ENCODE peak calls at places on chromosomes 4 and X, in ten cellular contexts. K is sigmoid colon, N is breast epithelium, O is GM23338, P is transverse colon, V is spleen, F is Panc1, T is SK-N-SH, D is HepG2, L is HCT116. E is an unnamed sample.

GRCh38 chr4:68951078-68951805 is at the start of gene UGT2A3:
- DNase-seq in L (no peak), V (no peak), D (peak), N (no peak), F (no peak), T (no peak), O (peak), P (peak), K (no peak), E (no peak)

GRCh38 chr4:77052352-77052751 is 23.4 kb downstream of the CCNI start:
- DNase-seq in V (no peak), K (no peak), T (no peak), P (peak), F (no peak), O (peak), N (no peak), D (peak), L (peak), E (no peak)

GRCh38 chr4:113945906-113946305 is 33.5 kb downstream of the ARSJ start:
- DNase-seq in T (no peak), P (no peak), O (peak), F (no peak), V (no peak), L (no peak), K (no peak), D (no peak), N (no peak), E (no peak)

GRCh38 chr4:124869978-124870495 is 157.5 kb upstream of the ANKRD50 start:
- DNase-seq in P (no peak), D (no peak), O (no peak), L (no peak), V (no peak), N (no peak), T (no peak), F (no peak), K (no peak), E (no peak)

GRCh38 chr4:128596115-128596514 is 213.4 kb upstream of the JADE1 start:
- DNase-seq in V (no peak), N (no peak), L (no peak), F (no peak), T (no peak), K (no peak), O (no peak), P (no peak), D (no peak), E (no peak)

GRCh38 chrX:101136235-101136634 is 38.2 kb downstream of the CENPI start:
- DNase-seq in V (no peak), F (no peak), O (no peak), N (no peak), K (no peak), L (no peak), P (no peak), T (no peak), D (no peak), E (no peak)

GRCh38 chr4:40363382-40363920 is 28.3 kb downstream of the CHRNA9 start:
- DNase-seq in T (no peak), F (no peak), L (no peak), V (no peak), N (peak), O (no peak), K (no peak), D (no peak), P (peak), E (no peak)

GRCh38 chr4:7924163-7924562 is 15.5 kb downstream of the AFAP1 start:
- DNase-seq in V (no peak), L (no peak), P (no peak), O (no peak), D (peak), K (no peak), T (no peak), F (no peak), N (peak), E (no peak)

GRCh38 chrX:71198066-71198465 is 25.0 kb upstream of the GJB1 start:
- DNase-seq in N (no peak), L (no peak), O (no peak), P (no peak), T (no peak), D (no peak), F (no peak), K (no peak), V (peak), E (no peak)

GRCh38 chrX:72306851-72307645 is 1.3 kb upstream of the CITED1 start:
- DNase-seq in T (peak), V (peak), K (peak), N (no peak), F (no peak), D (peak), L (peak), P (peak), O (peak), E (peak)

GRCh38 chrX:132664273-132664672 is 175.4 kb upstream of the MBNL3 start:
- DNase-seq in O (no peak), K (no peak), N (no peak), T (no peak), V (no peak), F (no peak), P (no peak), D (no peak), L (no peak), E (no peak)

GRCh38 chr4:102343964-102344519 is 1.2 kb downstream of the SLC39A8 start:
- DNase-seq in P (no peak), N (no peak), K (peak), O (no peak), F (no peak), L (peak), T (no peak), V (no peak), D (no peak), E (no peak)

GRCh38 chr4:24781999-24782745 is 13.2 kb upstream of the SOD3 start:
- DNase-seq in P (no peak), N (no peak), D (no peak), L (no peak), K (no peak), F (no peak), O (no peak), V (no peak), T (no peak), E (no peak)

GRCh38 chr4:6688879-6689505 is 4.7 kb upstream of the S100P start:
- DNase-seq in V (peak), L (peak), O (peak), F (no peak), T (no peak), N (peak), K (no peak), D (peak), P (peak), E (no peak)

GRCh38 chr4:32192363-32192762 is 1472.2 kb downstream of the PCDH7 start:
- DNase-seq in L (no peak), F (no peak), K (no peak), D (no peak), T (no peak), P (no peak), N (no peak), O (no peak), V (no peak), E (no peak)

GRCh38 chr4:7393491-7394183 is 41.1 kb downstream of the PSAPL1 start:
- DNase-seq in V (peak), N (peak), F (no peak), D (no peak), O (no peak), T (peak), P (no peak), K (no peak), L (no peak), E (no peak)

GRCh38 chr4:47326067-47326466 is 137.4 kb downstream of the COMMD8 start:
- DNase-seq in T (no peak), O (no peak), L (no peak), D (no peak), P (no peak), F (no peak), K (no peak), N (no peak), V (no peak), E (no peak)

GRCh38 chr4:111064342-111064993 is 441.6 kb upstream of the PITX2 start:
- DNase-seq in D (no peak), F (no peak), T (no peak), K (no peak), P (no peak), O (peak), V (no peak), N (no peak), L (peak), E (no peak)

GRCh38 chr4:112637552-112637866 is 566 bp downstream of the LARP7 start:
- DNase-seq in O (no peak), D (no peak), V (no peak), K (no peak), L (no peak), P (no peak), N (no peak), F (no peak), T (peak), E (no peak)

GRCh38 chr4:158253350-158253980 is 43.2 kb downstream of the TMEM144 start:
- DNase-seq in N (no peak), D (peak), O (peak), P (peak), T (peak), V (no peak), K (no peak), L (peak), F (peak), E (peak)

GRCh38 chr4:139265654-139266053 is 14.4 kb downstream of the MGARP start:
- DNase-seq in O (no peak), V (no peak), N (no peak), L (no peak), D (no peak), K (no peak), F (no peak), P (no peak), T (no peak), E (no peak)

GRCh38 chrX:153448556-153449280 is 2.9 kb upstream of the TREX2 start:
- DNase-seq in O (no peak), L (no peak), P (no peak), F (no peak), D (no peak), V (no peak), T (no peak), K (peak), N (no peak), E (no peak)

GRCh38 chr4:137749466-137749865 is 217.2 kb upstream of the PCDH18 start:
- DNase-seq in L (no peak), F (no peak), P (no peak), V (no peak), T (no peak), D (no peak), O (no peak), K (no peak), N (no peak), E (no peak)

GRCh38 chrX:39212456-39212855 is 411.2 kb downstream of the MID1IP1 start:
- DNase-seq in V (no peak), P (no peak), F (no peak), D (no peak), K (no peak), L (no peak), O (no peak), N (no peak), T (no peak), E (no peak)

GRCh38 chr4:149293233-149293632 is 522.4 kb downstream of the IQCM start:
- DNase-seq in L (no peak), N (no peak), P (no peak), D (no peak), K (no peak), V (no peak), T (no peak), O (no peak), F (no peak), E (no peak)

GRCh38 chr4:38109370-38109769 is 149.2 kb downstream of the PTTG2 start:
- DNase-seq in P (no peak), K (no peak), V (no peak), T (no peak), L (no peak), N (no peak), O (no peak), F (no peak), D (no peak), E (no peak)

GRCh38 chrX:72712094-72712755 is 1.9 kb downstream of the PHKA1 start:
- DNase-seq in O (no peak), L (no peak), D (no peak), V (no peak), K (no peak), T (peak), N (no peak), P (no peak), F (no peak), E (no peak)

GRCh38 chrX:17459008-17459407 is 84.0 kb downstream of the NHS start:
- DNase-seq in P (no peak), F (no peak), V (no peak), D (no peak), K (peak), O (no peak), T (no peak), N (no peak), L (no peak), E (no peak)

GRCh38 chrX:24900234-24900633 is 115.5 kb downstream of the ARX start:
- DNase-seq in N (no peak), L (no peak), O (no peak), P (no peak), V (no peak), T (no peak), K (no peak), D (no peak), F (no peak), E (no peak)

GRCh38 chr4:133081246-133081645 is 67.8 kb upstream of the PCDH10 start:
- DNase-seq in D (peak), O (peak), K (no peak), L (peak), T (no peak), P (no peak), N (no peak), F (no peak), V (no peak), E (no peak)

DNA sequence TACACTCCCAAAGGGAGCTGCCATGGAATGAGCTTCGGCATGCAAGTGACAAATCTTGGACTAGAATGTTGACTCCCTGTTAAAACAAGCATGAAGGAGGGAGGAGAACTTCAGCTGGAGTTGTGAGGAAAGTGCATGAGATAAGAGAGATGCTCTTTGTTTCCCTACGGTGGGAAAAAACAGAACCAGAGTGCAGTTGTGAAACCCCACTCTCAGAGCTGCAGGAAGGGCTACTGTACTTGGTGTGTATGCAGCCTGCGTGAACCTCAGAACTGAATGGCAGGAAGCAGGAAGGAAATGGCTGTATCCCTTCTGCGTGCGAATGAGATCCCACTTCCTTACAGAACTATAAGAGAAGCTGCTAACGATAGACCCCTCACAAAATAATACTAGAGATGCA is 57.2 kb downstream of the EGF start:
- DNase-seq in F (no peak), N (no peak), P (no peak), L (no peak), D (peak), K (no peak), T (no peak), O (no peak), V (no peak), E (peak)
- TF ChIP-seq POLR2AphosphoS5 in F (no peak), N (no peak), P (no peak), L (no peak), D (no peak), K (no peak), T (no peak), O (no peak), V (no peak), E (peak)

GRCh38 chrX:11138498-11139390 is 27.6 kb downstream of the HCCS start:
- DNase-seq in O (no peak), T (peak), F (no peak), V (peak), N (no peak), K (no peak), P (no peak), L (no peak), D (no peak), E (no peak)

GRCh38 chrX:11137543-11138139 is 26.5 kb downstream of the HCCS start:
- DNase-seq in T (peak), F (no peak), O (peak), P (no peak), V (no peak), K (no peak), D (peak), N (no peak), L (peak), E (no peak)

GRCh38 chrX:11130142-11130541 is 19.0 kb downstream of the HCCS start:
- DNase-seq in K (no peak), D (no peak), T (no peak), L (no peak), O (no peak), F (no peak), P (no peak), V (no peak), N (no peak), E (no peak)

GRCh38 chrX:11135483-11136185 is 24.5 kb downstream of the HCCS start:
- DNase-seq in N (no peak), V (no peak), O (no peak), F (no peak), K (no peak), P (no peak), T (no peak), L (no peak), D (no peak), E (no peak)
- H3K4me3 ChIP-seq in N (no peak), V (no peak), O (no peak), F (no peak), K (no peak), P (no peak), T (no peak), L (no peak), D (no peak), E (no peak)

DNA sequence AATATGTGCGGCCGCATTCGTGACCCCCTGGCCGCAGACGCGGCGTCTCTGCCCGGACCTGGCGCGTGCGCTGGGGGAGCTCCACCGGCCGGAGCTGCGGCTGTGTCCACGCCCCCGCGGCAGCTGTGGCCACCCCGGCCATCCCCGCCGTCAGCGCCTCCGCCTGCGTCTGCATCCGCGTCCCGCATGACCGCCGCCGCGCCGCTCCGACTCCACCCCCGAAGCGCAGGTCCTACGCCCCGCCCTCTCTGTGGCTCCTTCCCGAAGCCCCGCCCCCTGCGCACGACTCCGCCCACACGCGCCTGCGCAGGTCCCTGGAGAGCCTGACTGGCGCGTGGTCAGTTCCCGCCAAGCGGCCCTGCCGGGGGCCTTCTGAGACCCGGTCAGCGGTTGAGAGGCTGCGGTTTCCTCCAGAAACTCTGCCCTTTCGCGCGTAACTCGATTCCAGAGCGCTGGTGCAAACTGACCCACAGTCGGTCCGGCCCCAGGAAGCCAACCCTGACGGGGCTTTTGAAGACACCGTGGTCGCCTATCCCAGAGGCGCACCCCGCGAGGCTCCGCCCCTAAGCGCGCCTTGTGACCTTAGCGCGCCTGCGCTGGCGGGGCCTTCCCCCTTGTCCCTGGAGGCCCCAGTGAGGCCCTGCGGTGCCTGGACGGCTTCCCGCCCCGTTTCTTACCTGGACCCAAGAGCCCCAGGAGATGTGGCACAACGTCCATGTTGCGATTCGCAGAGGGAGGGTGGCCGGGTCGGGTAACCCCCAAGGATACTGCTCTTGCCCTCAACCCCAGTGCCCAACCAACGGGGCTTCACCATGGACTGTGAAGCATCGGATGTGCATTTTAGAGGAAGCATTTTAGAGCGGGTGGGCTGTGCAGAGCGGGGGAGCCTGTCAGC is at the start of gene LAGE3:
- DNase-seq in D (peak), N (peak), P (peak), T (peak), O (peak), F (peak), L (peak), K (peak), V (peak), E (peak)
- TF ChIP-seq POLR2AphosphoS5 in D (no peak), N (no peak), P (peak), T (peak), O (peak), F (peak), L (peak), K (peak), V (peak), E (peak)

DNA sequence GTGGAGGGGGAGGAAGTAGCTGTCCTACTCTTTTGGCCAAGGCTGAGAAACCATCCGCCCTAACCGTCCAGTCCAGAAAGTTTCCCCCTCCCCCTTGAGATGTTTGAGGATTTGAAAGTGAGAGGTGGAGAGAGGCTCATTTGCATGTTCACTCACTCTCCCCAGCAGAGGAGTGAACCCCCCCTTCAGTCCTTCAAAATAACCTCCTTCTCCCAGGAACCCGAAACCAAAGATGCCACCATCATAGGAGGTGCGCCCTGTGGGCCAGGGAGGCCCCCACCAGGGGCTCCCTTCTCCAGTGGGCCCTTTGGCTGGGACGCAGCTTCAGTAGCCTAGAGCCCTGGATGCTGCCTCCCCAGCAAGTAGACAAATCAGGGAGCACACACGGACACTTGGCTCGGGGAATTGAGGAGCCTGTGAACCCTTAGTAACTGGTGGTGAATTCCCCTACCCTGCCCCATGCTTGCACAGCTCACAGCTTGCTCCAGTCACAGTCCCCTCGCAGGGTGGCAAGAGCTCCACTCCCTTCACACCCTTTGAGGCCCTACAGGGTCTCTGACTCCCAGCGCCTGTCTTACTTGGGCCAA is 25.6 kb downstream of the ELF4 start:
- DNase-seq in L (no peak), N (no peak), F (no peak), O (no peak), D (no peak), V (no peak), P (no peak), T (no peak), K (no peak), E (no peak)
- H3K4me3 ChIP-seq in L (no peak), N (no peak), F (no peak), O (no peak), D (no peak), V (no peak), P (no peak), T (no peak), K (no peak), E (peak)

GRCh38 chr4:104489731-104490095 is 5.0 kb downstream of the CXXC4 start:
- DNase-seq in O (no peak), T (no peak), V (no peak), N (no peak), L (no peak), K (no peak), F (no peak), P (no peak), D (no peak), E (no peak)

GRCh38 chr4:104491396-104491821 is 3.3 kb downstream of the CXXC4 start:
- DNase-seq in O (peak), P (peak), F (no peak), T (peak), V (peak), D (no peak), K (peak), L (no peak), N (peak), E (peak)

GRCh38 chr4:104490096-104490769 is 4.5 kb downstream of the CXXC4 start:
- DNase-seq in P (peak), O (peak), K (peak), T (peak), F (no peak), V (no peak), L (no peak), D (no peak), N (no peak), E (no peak)

GRCh38 chr4:104491826-104492771 is 2.6 kb downstream of the CXXC4 start:
- DNase-seq in T (peak), D (no peak), L (no peak), N (no peak), P (peak), F (no peak), V (no peak), O (peak), K (no peak), E (no peak)

DNA sequence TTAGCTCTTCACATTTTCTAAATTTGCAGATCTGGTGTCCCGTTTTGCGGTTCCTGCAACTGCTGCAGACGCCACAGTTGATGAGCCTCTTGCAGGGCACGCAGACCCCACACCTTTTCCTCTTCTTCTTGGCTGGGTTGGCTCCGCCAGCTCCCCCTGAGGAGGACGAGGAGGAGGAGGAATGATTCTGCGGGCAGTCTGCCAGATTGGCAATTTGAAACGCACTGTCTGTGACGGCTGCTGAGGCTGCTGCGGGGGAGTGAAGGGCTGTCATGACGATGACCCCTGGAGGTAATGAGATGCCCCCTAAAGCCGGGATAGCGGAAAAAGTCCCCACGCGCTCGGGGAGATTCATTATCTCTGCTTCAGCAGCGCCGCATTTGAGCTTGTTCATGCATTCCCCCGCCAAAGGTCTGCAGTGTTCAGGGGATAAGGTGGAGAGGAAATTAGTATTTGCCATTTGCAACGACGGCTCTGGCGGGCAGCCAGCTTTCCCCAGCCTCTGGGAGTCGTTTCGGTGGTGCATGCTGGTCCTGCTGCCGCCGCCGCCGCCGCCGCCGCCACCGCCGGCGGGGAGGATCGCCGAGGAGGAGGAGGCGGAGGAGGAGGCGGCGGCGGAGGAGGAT is 3.8 kb downstream of the CXXC4 start:
- DNase-seq in T (peak), O (peak), P (peak), V (peak), F (no peak), L (no peak), D (peak), K (peak), N (peak), E (peak)
- TF ChIP-seq POLR2AphosphoS5 in T (no peak), O (no peak), P (no peak), V (no peak), F (no peak), L (no peak), D (no peak), K (no peak), N (no peak), E (peak)

E was measured in HL-60.